ENCODE peak calls at places on chromosomes 13 and 19, in five cellular contexts. One of them, this sample, is unnamed.

GRCh38 chr13:70388935-70389334 is 280.7 kb upstream of the KLHL1 start:
- DNase-seq in breast epithelium: no peak
- DNase-seq in AG04449: no peak
- DNase-seq in left lung: no peak
- DNase-seq in heart left ventricle: no peak
- DNase-seq in this sample: no peak

GRCh38 chr19:19674315-19674714 is 5.7 kb downstream of the ZNF101 start:
- DNase-seq in breast epithelium: no peak
- DNase-seq in AG04449: no peak
- DNase-seq in left lung: no peak
- DNase-seq in heart left ventricle: no peak
- DNase-seq in this sample: no peak

GRCh38 chr13:98484289-98485219 is 92.4 kb downstream of the STK24 start:
- DNase-seq in breast epithelium: peak; percentile 75
- DNase-seq in AG04449: peak; percentile 87
- DNase-seq in left lung: peak; percentile 85
- DNase-seq in heart left ventricle: peak; percentile 65
- DNase-seq in this sample: peak; percentile 95

GRCh38 chr19:5006201-5006600 is 37.3 kb downstream of the KDM4B start:
- DNase-seq in breast epithelium: no peak
- DNase-seq in AG04449: no peak
- DNase-seq in left lung: peak; percentile 54
- DNase-seq in heart left ventricle: no peak
- DNase-seq in this sample: no peak

GRCh38 chr13:113184568-113185440 is 23.7 kb downstream of the PCID2 start:
- DNase-seq in breast epithelium: no peak
- DNase-seq in AG04449: no peak
- DNase-seq in left lung: no peak
- DNase-seq in heart left ventricle: no peak
- DNase-seq in this sample: no peak

GRCh38 chr19:52963229-52963760 is 614 bp upstream of the ZNF816 start:
- DNase-seq in breast epithelium: no peak
- DNase-seq in AG04449: no peak
- DNase-seq in left lung: peak; percentile 76
- DNase-seq in heart left ventricle: peak; percentile 36
- DNase-seq in this sample: no peak

GRCh38 chr19:7101498-7102253 is 32.2 kb downstream of the ZNF557 start:
- DNase-seq in breast epithelium: no peak
- DNase-seq in AG04449: no peak
- DNase-seq in left lung: no peak
- DNase-seq in heart left ventricle: no peak
- DNase-seq in this sample: no peak

GRCh38 chr19:39400997-39401548 is 5.6 kb upstream of the ZFP36 start:
- DNase-seq in breast epithelium: no peak
- DNase-seq in AG04449: no peak
- DNase-seq in left lung: no peak
- DNase-seq in heart left ventricle: no peak
- DNase-seq in this sample: no peak

GRCh38 chr19:10854350-10855089 is 6.3 kb downstream of the C19orf38 start:
- DNase-seq in breast epithelium: no peak
- DNase-seq in AG04449: no peak
- DNase-seq in left lung: no peak
- DNase-seq in heart left ventricle: no peak
- DNase-seq in this sample: no peak

GRCh38 chr13:48070942-48071341 is 24.0 kb downstream of the MED4 start:
- DNase-seq in breast epithelium: no peak
- DNase-seq in AG04449: no peak
- DNase-seq in left lung: no peak
- DNase-seq in heart left ventricle: no peak
- DNase-seq in this sample: no peak
- H3K4me3 ChIP-seq in breast epithelium: no peak overlapping the region
- H3K4me3 ChIP-seq in AG04449: no peak overlapping the region
- H3K4me3 ChIP-seq in left lung: no peak overlapping the region
- H3K4me3 ChIP-seq in heart left ventricle: no peak overlapping the region
- H3K4me3 ChIP-seq in this sample: no peak overlapping the region

DNA sequence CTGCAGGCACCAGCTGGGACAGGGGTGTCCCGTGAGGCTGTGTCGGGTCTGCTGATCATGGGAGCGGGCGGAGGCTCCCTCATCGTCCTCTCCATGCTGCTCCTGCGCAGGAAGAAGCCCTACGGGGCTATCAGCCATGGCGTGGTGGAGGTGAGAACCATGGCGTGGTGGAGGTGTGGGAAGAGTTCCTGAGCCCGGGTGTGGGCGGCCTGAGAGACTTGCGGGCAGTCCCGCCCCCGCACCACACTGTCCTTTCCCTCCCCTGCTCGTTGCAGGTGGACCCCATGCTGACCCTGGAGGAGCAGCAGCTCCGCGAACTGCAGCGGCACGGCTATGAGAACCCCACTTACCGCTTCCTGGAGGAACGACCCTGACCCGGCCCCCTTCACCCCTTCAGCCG is 10.7 kb downstream of the APLP1 start:
- DNase-seq in breast epithelium: no peak
- DNase-seq in AG04449: no peak
- DNase-seq in left lung: no peak
- DNase-seq in heart left ventricle: no peak
- DNase-seq in this sample: no peak
- H3K4me3 ChIP-seq in breast epithelium: no peak overlapping the region
- H3K4me3 ChIP-seq in AG04449: no peak overlapping the region
- H3K4me3 ChIP-seq in left lung: no peak overlapping the region
- H3K4me3 ChIP-seq in heart left ventricle: no peak overlapping the region
- H3K4me3 ChIP-seq in this sample: no peak overlapping the region

GRCh38 chr13:43763143-43763759 is 23.5 kb downstream of the ENOX1 start:
- DNase-seq in breast epithelium: no peak
- DNase-seq in AG04449: no peak
- DNase-seq in left lung: no peak
- DNase-seq in heart left ventricle: no peak
- DNase-seq in this sample: no peak

GRCh38 chr13:43766766-43767165 is 20.0 kb downstream of the ENOX1 start:
- DNase-seq in breast epithelium: no peak
- DNase-seq in AG04449: no peak
- DNase-seq in left lung: no peak
- DNase-seq in heart left ventricle: peak; percentile 75
- DNase-seq in this sample: no peak

GRCh38 chr13:43764349-43764748 is 22.4 kb downstream of the ENOX1 start:
- DNase-seq in breast epithelium: no peak
- DNase-seq in AG04449: no peak
- DNase-seq in left lung: no peak
- DNase-seq in heart left ventricle: no peak
- DNase-seq in this sample: no peak

GRCh38 chr13:43769552-43769951 is 17.2 kb downstream of the ENOX1 start:
- DNase-seq in breast epithelium: no peak
- DNase-seq in AG04449: no peak
- DNase-seq in left lung: no peak
- DNase-seq in heart left ventricle: no peak
- DNase-seq in this sample: no peak

DNA sequence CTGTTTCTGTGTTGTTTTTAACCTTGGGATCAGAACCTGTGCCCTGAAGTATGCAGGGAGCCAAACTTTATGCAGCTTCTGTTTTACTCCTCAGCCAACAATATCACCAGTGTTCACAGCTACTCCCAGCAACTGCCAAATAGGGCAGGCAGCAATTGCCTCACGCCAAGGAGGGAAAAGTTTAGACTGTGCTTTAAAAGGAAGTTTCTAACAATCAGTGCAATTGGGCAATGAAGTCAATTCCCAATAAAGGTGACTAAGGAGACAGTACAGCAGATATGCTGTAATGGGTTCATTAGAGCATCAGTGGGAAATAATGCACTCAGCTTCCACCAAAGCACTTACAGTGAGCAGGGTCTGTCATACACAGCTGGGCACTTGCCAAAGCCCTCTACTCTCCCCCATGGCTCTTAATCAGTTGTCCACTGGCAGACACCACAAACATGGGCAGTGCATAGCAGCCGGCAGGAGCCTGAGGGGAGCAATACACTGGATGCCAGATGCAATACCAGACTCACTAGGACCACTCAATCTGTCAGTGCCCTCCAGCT is 19.3 kb downstream of the ENOX1 start:
- DNase-seq in breast epithelium: no peak
- DNase-seq in AG04449: no peak
- DNase-seq in left lung: no peak
- DNase-seq in heart left ventricle: peak; percentile 79
- DNase-seq in this sample: peak; percentile 26
- H3K4me3 ChIP-seq in breast epithelium: no peak overlapping the region
- H3K4me3 ChIP-seq in AG04449: no peak overlapping the region
- H3K4me3 ChIP-seq in left lung: no peak overlapping the region
- H3K4me3 ChIP-seq in heart left ventricle: no peak overlapping the region
- H3K4me3 ChIP-seq in this sample: no peak overlapping the region

DNA sequence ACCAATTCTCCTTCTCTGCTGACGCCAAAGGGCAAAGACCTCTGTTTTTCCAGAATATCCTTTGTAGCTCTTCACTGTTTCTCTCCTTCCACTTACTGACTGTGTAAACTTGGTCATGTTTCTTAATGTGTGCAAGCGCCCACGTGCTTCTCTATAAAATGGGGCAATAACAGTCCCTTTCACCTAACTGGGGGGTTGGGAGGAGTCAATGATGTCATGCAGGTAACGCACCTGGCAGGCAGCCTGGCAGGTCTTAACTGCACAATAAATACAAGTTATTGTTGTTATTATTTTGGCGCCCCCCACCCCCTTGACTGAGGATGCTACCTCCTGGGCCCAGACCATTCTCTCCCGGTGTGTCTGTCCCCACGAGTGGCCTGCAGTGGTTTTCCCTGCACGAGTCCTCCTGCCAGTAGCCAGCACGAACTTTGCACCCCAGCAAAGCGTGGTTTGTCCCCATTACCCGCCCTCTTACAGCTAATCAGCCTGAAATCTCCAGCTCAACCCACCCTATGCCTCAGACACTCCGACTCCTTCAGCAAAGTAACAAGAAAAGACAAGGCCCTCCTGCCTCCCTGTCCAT is 5.3 kb downstream of the SBSN start:
- DNase-seq in breast epithelium: no peak
- DNase-seq in AG04449: no peak
- DNase-seq in left lung: no peak
- DNase-seq in heart left ventricle: no peak
- DNase-seq in this sample: no peak
- H3K4me3 ChIP-seq in breast epithelium: no peak overlapping the region
- H3K4me3 ChIP-seq in AG04449: no peak overlapping the region
- H3K4me3 ChIP-seq in left lung: no peak overlapping the region
- H3K4me3 ChIP-seq in heart left ventricle: no peak overlapping the region
- H3K4me3 ChIP-seq in this sample: no peak overlapping the region

DNA sequence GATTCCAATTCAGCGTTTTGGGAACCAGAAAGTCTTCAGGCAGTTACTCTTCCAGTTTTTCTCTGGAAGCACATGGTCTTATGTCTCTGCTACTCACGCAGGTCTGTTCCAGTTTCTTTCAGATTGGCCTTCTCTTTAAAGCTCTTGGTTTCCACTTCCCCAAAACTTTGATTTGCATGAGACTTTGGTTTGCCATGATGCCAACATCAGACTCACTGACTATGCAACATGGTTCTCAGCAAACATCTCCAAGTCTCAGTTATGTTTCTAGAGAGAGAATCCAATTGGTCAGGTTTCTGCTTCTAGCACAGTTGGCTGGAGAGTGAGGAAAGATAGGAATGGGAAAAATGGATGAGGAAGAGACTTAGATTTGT is 3.1 kb downstream of the AKAP11 start:
- DNase-seq in breast epithelium: no peak
- DNase-seq in AG04449: no peak
- DNase-seq in left lung: no peak
- DNase-seq in heart left ventricle: no peak
- DNase-seq in this sample: no peak
- H3K4me3 ChIP-seq in breast epithelium: no peak overlapping the region
- H3K4me3 ChIP-seq in AG04449: no peak overlapping the region
- H3K4me3 ChIP-seq in left lung: no peak overlapping the region
- H3K4me3 ChIP-seq in heart left ventricle: no peak overlapping the region
- H3K4me3 ChIP-seq in this sample: no peak overlapping the region

DNA sequence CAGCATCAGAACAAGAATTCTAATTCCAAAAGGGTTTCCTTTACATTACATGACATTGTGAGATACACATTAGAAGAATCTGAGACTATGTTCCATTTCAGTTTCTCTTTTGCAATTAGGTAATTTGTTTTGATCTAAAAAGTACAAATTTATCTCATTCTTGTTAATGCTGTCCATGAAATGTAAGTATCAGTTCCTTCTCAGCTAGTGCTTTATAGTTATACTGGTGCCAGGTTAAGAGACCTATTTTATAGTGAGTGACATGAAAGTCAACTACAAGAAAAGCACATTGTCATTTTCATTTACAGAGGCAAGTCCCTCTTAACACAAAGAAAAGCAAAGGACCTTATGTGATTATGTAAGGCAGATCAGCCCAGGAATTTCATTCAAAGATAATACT is 43.9 kb downstream of the RCBTB2 start:
- DNase-seq in breast epithelium: no peak
- DNase-seq in AG04449: no peak
- DNase-seq in left lung: no peak
- DNase-seq in heart left ventricle: no peak
- DNase-seq in this sample: no peak
- H3K4me3 ChIP-seq in breast epithelium: no peak overlapping the region
- H3K4me3 ChIP-seq in AG04449: no peak overlapping the region
- H3K4me3 ChIP-seq in left lung: no peak overlapping the region
- H3K4me3 ChIP-seq in heart left ventricle: no peak overlapping the region
- H3K4me3 ChIP-seq in this sample: no peak overlapping the region

GRCh38 chr13:32314271-32314967 is 744 bp downstream of the ZAR1L start:
- DNase-seq in breast epithelium: no peak
- DNase-seq in AG04449: no peak
- DNase-seq in left lung: peak; percentile 90
- DNase-seq in heart left ventricle: peak; percentile 59
- DNase-seq in this sample: no peak

GRCh38 chr13:32309312-32309711 is 5.9 kb downstream of the ZAR1L start:
- DNase-seq in breast epithelium: no peak
- DNase-seq in AG04449: no peak
- DNase-seq in left lung: no peak
- DNase-seq in heart left ventricle: no peak
- DNase-seq in this sample: no peak

GRCh38 chr13:32305646-32306045 is 9.5 kb downstream of the ZAR1L start:
- DNase-seq in breast epithelium: no peak
- DNase-seq in AG04449: no peak
- DNase-seq in left lung: no peak
- DNase-seq in heart left ventricle: no peak
- DNase-seq in this sample: no peak

GRCh38 chr13:32311188-32311897 is 3.8 kb downstream of the ZAR1L start:
- DNase-seq in breast epithelium: no peak
- DNase-seq in AG04449: no peak
- DNase-seq in left lung: peak; percentile 78
- DNase-seq in heart left ventricle: peak; percentile 20
- DNase-seq in this sample: no peak

DNA sequence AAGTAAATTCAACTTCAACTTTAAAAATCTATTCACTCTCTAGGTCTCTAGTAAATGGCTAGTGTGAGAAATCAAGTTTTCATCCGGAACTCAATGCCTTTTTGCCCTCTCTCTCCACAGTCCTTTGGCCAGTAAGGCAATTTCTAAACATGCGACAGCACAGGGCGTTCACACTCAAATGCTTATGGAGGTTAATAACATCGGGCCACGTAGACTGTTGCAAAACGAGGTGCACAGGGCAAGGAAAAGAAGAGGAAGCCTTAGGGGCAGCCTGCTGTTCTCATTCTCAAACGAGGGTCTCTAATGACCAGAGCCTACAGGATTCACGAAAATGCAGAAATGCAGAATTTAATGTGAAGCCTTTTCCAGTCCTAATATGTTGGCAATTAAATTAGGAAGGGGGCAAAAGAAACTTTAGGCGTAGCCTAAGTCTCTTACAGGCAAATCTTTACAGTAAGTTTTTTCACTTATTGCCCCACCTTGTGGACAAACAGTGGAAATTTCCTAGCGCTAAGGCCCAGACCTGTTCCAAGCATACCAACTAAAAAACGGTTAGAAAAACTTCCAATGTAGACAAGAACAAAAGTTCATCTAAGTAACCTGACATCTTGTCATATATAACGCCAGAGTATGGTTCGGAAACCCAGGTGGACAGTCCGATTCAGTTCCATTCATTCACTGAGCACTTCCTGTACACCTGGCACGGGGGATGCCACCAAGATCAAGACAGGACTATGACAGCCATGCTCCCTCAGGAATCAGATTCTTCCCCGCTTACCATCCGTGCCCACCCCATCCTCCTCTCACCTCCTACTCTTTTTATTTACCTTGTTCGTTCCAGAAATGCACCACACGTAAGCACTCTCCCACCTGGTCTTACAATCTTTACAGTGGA is 5.1 kb downstream of the ZAR1L start:
- DNase-seq in breast epithelium: no peak
- DNase-seq in AG04449: no peak
- DNase-seq in left lung: no peak
- DNase-seq in heart left ventricle: no peak
- DNase-seq in this sample: peak; percentile 32
- H3K4me3 ChIP-seq in breast epithelium: peak overlapping the region; percentile 22
- H3K4me3 ChIP-seq in AG04449: no peak overlapping the region
- H3K4me3 ChIP-seq in left lung: no peak overlapping the region
- H3K4me3 ChIP-seq in heart left ventricle: no peak overlapping the region
- H3K4me3 ChIP-seq in this sample: no peak overlapping the region

This sample was measured in skeletal muscle cell.